ENCODE peak calls at places on chromosome 12, in ten cellular contexts. One of them, this sample, is unnamed.
A peak's percentile ranks its signal among the peaks of the same experiment; 100 is the strongest.

GRCh38 chr12:131687346-131688125 is 23.4 kb upstream of the SFSWAP start:
- DNase-seq in WERI-Rb-1: no peak
- DNase-seq in fibroblast of lung: no peak
- DNase-seq in ovary: no peak
- DNase-seq in heart right ventricle: no peak
- DNase-seq in uterus: no peak
- DNase-seq in colonic mucosa: no peak
- DNase-seq in psoas muscle: no peak
- DNase-seq in adrenal gland: no peak
- DNase-seq in hepatocyte: no peak
- DNase-seq in this sample: no peak

GRCh38 chr12:52976574-52977071 is 27.7 kb downstream of the KRT18 start:
- DNase-seq in ovary: no peak
- DNase-seq in uterus: no peak
- DNase-seq in colonic mucosa: no peak
- DNase-seq in heart right ventricle: no peak
- DNase-seq in fibroblast of lung: peak; percentile 26
- DNase-seq in hepatocyte: no peak
- DNase-seq in adrenal gland: no peak
- DNase-seq in WERI-Rb-1: no peak
- DNase-seq in psoas muscle: no peak
- DNase-seq in this sample: no peak

GRCh38 chr12:41521872-41522379 is 333.8 kb downstream of the PDZRN4 start:
- DNase-seq in uterus: no peak
- DNase-seq in adrenal gland: no peak
- DNase-seq in WERI-Rb-1: no peak
- DNase-seq in ovary: no peak
- DNase-seq in colonic mucosa: no peak
- DNase-seq in psoas muscle: no peak
- DNase-seq in heart right ventricle: no peak
- DNase-seq in hepatocyte: peak; percentile 60
- DNase-seq in fibroblast of lung: peak; percentile 89
- DNase-seq in this sample: no peak

GRCh38 chr12:52011602-52012214 is 5.0 kb downstream of the TAMALIN start:
- DNase-seq in adrenal gland: no peak
- DNase-seq in heart right ventricle: no peak
- DNase-seq in colonic mucosa: no peak
- DNase-seq in ovary: no peak
- DNase-seq in WERI-Rb-1: no peak
- DNase-seq in psoas muscle: no peak
- DNase-seq in fibroblast of lung: no peak
- DNase-seq in uterus: no peak
- DNase-seq in hepatocyte: no peak
- DNase-seq in this sample: no peak

GRCh38 chr12:64407342-64408223 is 3.4 kb downstream of the XPOT start:
- DNase-seq in colonic mucosa: no peak
- DNase-seq in fibroblast of lung: no peak
- DNase-seq in ovary: no peak
- DNase-seq in WERI-Rb-1: no peak
- DNase-seq in hepatocyte: no peak
- DNase-seq in adrenal gland: no peak
- DNase-seq in heart right ventricle: no peak
- DNase-seq in psoas muscle: no peak
- DNase-seq in uterus: no peak
- DNase-seq in this sample: no peak

GRCh38 chr12:166425-167091 is 47.4 kb downstream of the SLC6A12 start:
- DNase-seq in fibroblast of lung: no peak
- DNase-seq in uterus: no peak
- DNase-seq in heart right ventricle: no peak
- DNase-seq in psoas muscle: no peak
- DNase-seq in WERI-Rb-1: no peak
- DNase-seq in hepatocyte: no peak
- DNase-seq in adrenal gland: no peak
- DNase-seq in colonic mucosa: no peak
- DNase-seq in ovary: no peak
- DNase-seq in this sample: no peak

GRCh38 chr12:131608740-131609665 is 101.9 kb upstream of the SFSWAP start:
- DNase-seq in fibroblast of lung: peak; percentile 24
- DNase-seq in WERI-Rb-1: peak; percentile 75
- DNase-seq in psoas muscle: peak; percentile 75
- DNase-seq in hepatocyte: peak; percentile 74
- DNase-seq in ovary: peak; percentile 68
- DNase-seq in uterus: peak; percentile 59
- DNase-seq in adrenal gland: peak; percentile 31
- DNase-seq in heart right ventricle: peak; percentile 75
- DNase-seq in colonic mucosa: peak; percentile 63
- DNase-seq in this sample: peak; percentile 28

GRCh38 chr12:11862794-11863193 is 207.9 kb upstream of the BCL2L14 start:
- DNase-seq in adrenal gland: peak; percentile 54
- DNase-seq in WERI-Rb-1: no peak
- DNase-seq in uterus: peak; percentile 61
- DNase-seq in psoas muscle: no peak
- DNase-seq in fibroblast of lung: peak; percentile 42
- DNase-seq in heart right ventricle: no peak
- DNase-seq in ovary: no peak
- DNase-seq in hepatocyte: no peak
- DNase-seq in colonic mucosa: no peak
- DNase-seq in this sample: no peak

GRCh38 chr12:131844140-131844539 is 15.9 kb downstream of the MMP17 start:
- DNase-seq in colonic mucosa: no peak
- DNase-seq in hepatocyte: no peak
- DNase-seq in adrenal gland: no peak
- DNase-seq in psoas muscle: no peak
- DNase-seq in ovary: no peak
- DNase-seq in heart right ventricle: no peak
- DNase-seq in fibroblast of lung: no peak
- DNase-seq in uterus: no peak
- DNase-seq in WERI-Rb-1: no peak
- DNase-seq in this sample: no peak

GRCh38 chr12:106080111-106080732 is 58.5 kb downstream of the NUAK1 start:
- DNase-seq in colonic mucosa: no peak
- DNase-seq in WERI-Rb-1: no peak
- DNase-seq in adrenal gland: no peak
- DNase-seq in fibroblast of lung: peak; percentile 62
- DNase-seq in heart right ventricle: no peak
- DNase-seq in hepatocyte: no peak
- DNase-seq in uterus: no peak
- DNase-seq in psoas muscle: no peak
- DNase-seq in ovary: no peak
- DNase-seq in this sample: no peak

GRCh38 chr12:38392584-38393144 is 76.1 kb downstream of the ALG10B start:
- DNase-seq in heart right ventricle: no peak
- DNase-seq in uterus: no peak
- DNase-seq in fibroblast of lung: no peak
- DNase-seq in adrenal gland: no peak
- DNase-seq in psoas muscle: no peak
- DNase-seq in WERI-Rb-1: no peak
- DNase-seq in colonic mucosa: no peak
- DNase-seq in hepatocyte: peak; percentile 16
- DNase-seq in ovary: no peak
- DNase-seq in this sample: no peak

GRCh38 chr12:121530600-121531355 is 50.0 kb downstream of the KDM2B start:
- DNase-seq in ovary: peak; percentile 69
- DNase-seq in uterus: peak; percentile 81
- DNase-seq in psoas muscle: peak; percentile 61
- DNase-seq in colonic mucosa: peak; percentile 57
- DNase-seq in WERI-Rb-1: no peak
- DNase-seq in fibroblast of lung: peak; percentile 80
- DNase-seq in hepatocyte: peak; percentile 28
- DNase-seq in heart right ventricle: peak; percentile 72
- DNase-seq in adrenal gland: peak; percentile 63
- DNase-seq in this sample: no peak

GRCh38 chr12:12476836-12477531 is 85.7 kb downstream of the DUSP16 start:
- DNase-seq in fibroblast of lung: no peak
- DNase-seq in WERI-Rb-1: no peak
- DNase-seq in hepatocyte: no peak
- DNase-seq in heart right ventricle: no peak
- DNase-seq in adrenal gland: no peak
- DNase-seq in psoas muscle: no peak
- DNase-seq in uterus: no peak
- DNase-seq in ovary: no peak
- DNase-seq in colonic mucosa: no peak
- DNase-seq in this sample: no peak

GRCh38 chr12:72267974-72268373 is 4.2 kb upstream of the TRHDE start:
- DNase-seq in uterus: no peak
- DNase-seq in WERI-Rb-1: no peak
- DNase-seq in colonic mucosa: no peak
- DNase-seq in heart right ventricle: no peak
- DNase-seq in adrenal gland: no peak
- DNase-seq in psoas muscle: no peak
- DNase-seq in ovary: no peak
- DNase-seq in fibroblast of lung: peak; percentile 68
- DNase-seq in hepatocyte: no peak
- DNase-seq in this sample: no peak

GRCh38 chr12:128795530-128796361 is 28.0 kb downstream of the SLC15A4 start:
- DNase-seq in colonic mucosa: no peak
- DNase-seq in adrenal gland: no peak
- DNase-seq in uterus: no peak
- DNase-seq in WERI-Rb-1: no peak
- DNase-seq in ovary: no peak
- DNase-seq in hepatocyte: no peak
- DNase-seq in heart right ventricle: no peak
- DNase-seq in psoas muscle: no peak
- DNase-seq in fibroblast of lung: no peak
- DNase-seq in this sample: no peak

GRCh38 chr12:128798543-128799341 is 25.0 kb downstream of the SLC15A4 start:
- DNase-seq in fibroblast of lung: no peak
- DNase-seq in WERI-Rb-1: no peak
- DNase-seq in adrenal gland: no peak
- DNase-seq in psoas muscle: peak; percentile 57
- DNase-seq in colonic mucosa: no peak
- DNase-seq in hepatocyte: no peak
- DNase-seq in ovary: no peak
- DNase-seq in heart right ventricle: no peak
- DNase-seq in uterus: no peak
- DNase-seq in this sample: no peak

GRCh38 chr12:128794661-128795529 is 28.9 kb downstream of the SLC15A4 start:
- DNase-seq in psoas muscle: no peak
- DNase-seq in hepatocyte: no peak
- DNase-seq in heart right ventricle: no peak
- DNase-seq in adrenal gland: no peak
- DNase-seq in WERI-Rb-1: no peak
- DNase-seq in fibroblast of lung: no peak
- DNase-seq in uterus: no peak
- DNase-seq in ovary: no peak
- DNase-seq in colonic mucosa: no peak
- DNase-seq in this sample: no peak

GRCh38 chr12:128797119-128798118 is 26.3 kb downstream of the SLC15A4 start:
- DNase-seq in heart right ventricle: no peak
- DNase-seq in psoas muscle: no peak
- DNase-seq in fibroblast of lung: peak; percentile 54
- DNase-seq in colonic mucosa: no peak
- DNase-seq in ovary: no peak
- DNase-seq in hepatocyte: no peak
- DNase-seq in uterus: no peak
- DNase-seq in WERI-Rb-1: no peak
- DNase-seq in adrenal gland: no peak
- DNase-seq in this sample: no peak

GRCh38 chr12:128796439-128797118 is 27.2 kb downstream of the SLC15A4 start:
- DNase-seq in adrenal gland: no peak
- DNase-seq in colonic mucosa: no peak
- DNase-seq in uterus: no peak
- DNase-seq in ovary: no peak
- DNase-seq in heart right ventricle: no peak
- DNase-seq in fibroblast of lung: no peak
- DNase-seq in psoas muscle: no peak
- DNase-seq in WERI-Rb-1: no peak
- DNase-seq in hepatocyte: no peak
- DNase-seq in this sample: no peak
- H3K27ac ChIP-seq in adrenal gland: no peak overlapping the region
- H3K27ac ChIP-seq in colonic mucosa: no peak overlapping the region
- H3K27ac ChIP-seq in uterus: no peak overlapping the region
- H3K27ac ChIP-seq in ovary: no peak overlapping the region
- H3K27ac ChIP-seq in heart right ventricle: peak overlapping the region; percentile 36
- H3K27ac ChIP-seq in fibroblast of lung: no peak overlapping the region
- H3K27ac ChIP-seq in psoas muscle: peak overlapping the region; percentile 78
- H3K27ac ChIP-seq in WERI-Rb-1: no peak overlapping the region
- H3K27ac ChIP-seq in hepatocyte: no peak overlapping the region
- H3K27ac ChIP-seq in this sample: no peak overlapping the region

DNA sequence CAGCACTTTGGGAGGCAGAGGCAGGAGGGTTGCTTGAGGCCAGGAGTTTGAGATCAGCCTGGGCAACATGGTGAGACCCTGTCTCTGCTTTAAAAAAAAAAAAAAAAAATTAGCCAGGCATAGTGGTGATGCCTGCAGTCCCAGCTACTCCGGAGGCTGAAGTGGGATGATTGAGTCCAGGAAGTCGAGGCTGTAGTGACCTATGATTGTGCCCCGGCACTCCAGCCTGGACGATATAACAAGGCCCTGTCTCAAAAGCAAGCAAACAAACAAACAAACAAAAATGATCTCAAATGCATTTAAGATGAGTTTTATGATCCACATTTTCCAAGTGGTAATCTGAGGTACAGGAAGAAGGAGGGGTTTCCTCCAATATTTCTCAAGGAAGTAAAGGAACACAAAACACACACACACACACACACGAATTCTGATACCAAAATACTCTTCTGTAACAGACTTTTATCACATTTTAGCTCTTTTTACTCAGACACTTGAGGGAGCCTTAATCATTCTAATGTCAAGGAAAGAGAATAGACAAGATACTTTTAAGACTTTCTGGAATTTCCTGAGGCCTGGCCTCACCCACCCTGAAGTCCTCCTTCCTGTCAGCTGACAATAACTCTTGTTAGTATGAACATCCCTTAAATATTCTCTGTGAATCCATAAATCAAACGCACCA is 44.4 kb upstream of the CERS5 start:
- DNase-seq in WERI-Rb-1: no peak
- DNase-seq in ovary: no peak
- DNase-seq in psoas muscle: no peak
- DNase-seq in heart right ventricle: no peak
- DNase-seq in colonic mucosa: no peak
- DNase-seq in hepatocyte: no peak
- DNase-seq in uterus: no peak
- DNase-seq in adrenal gland: no peak
- DNase-seq in fibroblast of lung: no peak
- DNase-seq in this sample: no peak
- TF ChIP-seq CTCF in WERI-Rb-1: no peak
- TF ChIP-seq CTCF in ovary: no peak
- TF ChIP-seq CTCF in psoas muscle: no peak
- TF ChIP-seq CTCF in heart right ventricle: peak; percentile 12
- TF ChIP-seq CTCF in colonic mucosa: no peak
- TF ChIP-seq CTCF in hepatocyte: peak; percentile 8
- TF ChIP-seq CTCF in uterus: no peak
- TF ChIP-seq CTCF in adrenal gland: no peak
- TF ChIP-seq CTCF in fibroblast of lung: no peak
- TF ChIP-seq CTCF in this sample: no peak

GRCh38 chr12:29734299-29734698 is 49.4 kb downstream of the TMTC1 start:
- DNase-seq in WERI-Rb-1: no peak
- DNase-seq in fibroblast of lung: no peak
- DNase-seq in uterus: no peak
- DNase-seq in adrenal gland: no peak
- DNase-seq in ovary: no peak
- DNase-seq in psoas muscle: no peak
- DNase-seq in colonic mucosa: no peak
- DNase-seq in hepatocyte: no peak
- DNase-seq in heart right ventricle: no peak
- DNase-seq in this sample: no peak
- H3K27ac ChIP-seq in WERI-Rb-1: no peak overlapping the region
- H3K27ac ChIP-seq in fibroblast of lung: no peak overlapping the region
- H3K27ac ChIP-seq in uterus: no peak overlapping the region
- H3K27ac ChIP-seq in adrenal gland: no peak overlapping the region
- H3K27ac ChIP-seq in ovary: no peak overlapping the region
- H3K27ac ChIP-seq in psoas muscle: peak overlapping the region; percentile 77
- H3K27ac ChIP-seq in colonic mucosa: no peak overlapping the region
- H3K27ac ChIP-seq in hepatocyte: no peak overlapping the region
- H3K27ac ChIP-seq in heart right ventricle: peak overlapping the region; percentile 70
- H3K27ac ChIP-seq in this sample: peak overlapping the region; percentile 11

GRCh38 chr12:29565727-29566126 is 68.2 kb upstream of the OVCH1 start:
- DNase-seq in adrenal gland: no peak
- DNase-seq in uterus: no peak
- DNase-seq in colonic mucosa: no peak
- DNase-seq in WERI-Rb-1: no peak
- DNase-seq in fibroblast of lung: no peak
- DNase-seq in hepatocyte: no peak
- DNase-seq in heart right ventricle: no peak
- DNase-seq in ovary: no peak
- DNase-seq in psoas muscle: no peak
- DNase-seq in this sample: peak; percentile 24
- TF ChIP-seq CTCF in adrenal gland: no peak
- TF ChIP-seq CTCF in uterus: no peak
- TF ChIP-seq CTCF in colonic mucosa: no peak
- TF ChIP-seq CTCF in WERI-Rb-1: no peak
- TF ChIP-seq CTCF in fibroblast of lung: no peak
- TF ChIP-seq CTCF in hepatocyte: no peak
- TF ChIP-seq CTCF in heart right ventricle: no peak
- TF ChIP-seq CTCF in ovary: no peak
- TF ChIP-seq CTCF in psoas muscle: no peak
- TF ChIP-seq CTCF in this sample: no peak

This sample was measured in prostate gland.